ENCODE peak calls at places on chromosomes 13 and 19, in four cellular contexts. M is HepG2, E is K562, A is GM12878. C is an unnamed sample.

GRCh38 chr13:44093607-44094583 is 214.2 kb downstream of the LACC1 start:
- DNase-seq in A (no peak), E (no peak), M (no peak), C (no peak)

GRCh38 chr13:66402071-66402470 is 828.1 kb downstream of the PCDH9 start:
- DNase-seq in M (no peak), E (no peak), A (no peak), C (no peak)

GRCh38 chr13:51331354-51331861 is 8.1 kb upstream of the SERPINE3 start:
- DNase-seq in A (peak; percentile 26), E (no peak), M (no peak), C (no peak)

GRCh38 chr13:54029226-54029625 is 1000.6 kb downstream of the OLFM4 start:
- DNase-seq in A (peak; percentile 21), E (no peak), M (no peak), C (no peak)

GRCh38 chr19:3029070-3029923 is at the start of gene TLE2:
- DNase-seq in E (no peak), A (no peak), M (no peak), C (no peak)

GRCh38 chr13:28380319-28380718 is 114.6 kb downstream of the FLT1 start:
- DNase-seq in E (no peak), M (no peak), A (no peak), C (no peak)

GRCh38 chr13:28889317-28889716 is 69.2 kb downstream of the MTUS2 start:
- DNase-seq in E (no peak), A (no peak), M (no peak), C (no peak)

GRCh38 chr13:110070511-110071120 is 236.3 kb downstream of the COL4A1 start:
- DNase-seq in E (no peak), M (no peak), A (no peak), C (no peak)

GRCh38 chr13:45873491-45874360 is 22.2 kb upstream of the SIAH3 start:
- DNase-seq in M (peak; percentile 5), E (no peak), A (no peak), C (no peak)

GRCh38 chr19:51462681-51463080 is 4.4 kb upstream of the SIGLEC8 start:
- DNase-seq in A (no peak), E (no peak), M (no peak), C (no peak)

GRCh38 chr19:58374200-58374599 is 6.6 kb downstream of the ZNF837 start:
- DNase-seq in E (no peak), A (no peak), M (no peak), C (no peak)

GRCh38 chr19:58367698-58368454 is 5.3 kb upstream of the ZNF497 start:
- DNase-seq in E (no peak), A (no peak), M (no peak), C (no peak)

GRCh38 chr19:58366576-58367430 is 4.3 kb upstream of the ZNF497 start:
- DNase-seq in M (no peak), A (no peak), E (no peak), C (no peak)

GRCh38 chr19:58368561-58369360 is 6.2 kb upstream of the ZNF497 start:
- DNase-seq in M (no peak), A (no peak), E (no peak), C (no peak)

DNA sequence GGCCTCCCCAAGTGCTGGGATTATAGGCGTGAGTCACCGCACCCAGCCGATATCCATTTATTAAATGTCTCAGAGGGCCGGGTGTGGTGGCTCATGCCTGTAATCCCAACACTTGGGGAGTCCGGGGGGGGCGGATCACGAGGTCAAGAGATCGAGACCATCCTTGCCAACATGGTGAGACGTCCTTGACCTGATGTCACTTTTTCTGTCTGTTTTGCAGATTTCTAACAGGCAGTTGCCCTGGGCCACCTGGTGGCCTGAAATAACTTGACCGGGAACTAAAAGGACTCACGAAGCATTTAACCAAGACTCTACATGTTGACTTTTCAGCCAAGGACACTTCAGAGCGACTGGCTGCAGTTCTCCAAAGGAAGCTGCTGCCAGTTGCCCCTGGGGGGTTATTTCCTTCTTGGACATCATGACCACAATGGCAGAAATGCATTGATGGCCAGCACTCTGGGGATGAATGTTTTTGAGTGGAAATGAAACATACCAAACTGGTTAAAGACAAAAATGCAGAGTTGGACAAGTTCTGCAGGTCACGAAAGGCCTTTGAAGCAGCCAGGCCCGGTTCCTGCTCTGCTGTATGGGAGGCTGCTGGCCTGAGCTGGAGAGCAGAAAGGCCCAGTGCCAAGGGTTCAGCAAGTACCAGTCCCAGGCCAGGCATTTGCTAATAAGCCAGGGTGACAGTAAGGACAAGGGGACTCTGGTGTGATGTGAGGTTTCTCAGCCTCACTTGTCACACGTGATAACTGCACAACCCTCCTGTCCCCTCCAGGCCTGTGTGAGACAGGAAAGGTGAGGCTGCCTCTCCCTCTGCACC is 8.3 kb downstream of the ZNF837 start:
- DNase-seq in M (no peak), A (no peak), E (no peak), C (no peak)
- TF ChIP-seq ATF2 in M (no peak), A (no peak), E (no peak), C (no peak)

DNA sequence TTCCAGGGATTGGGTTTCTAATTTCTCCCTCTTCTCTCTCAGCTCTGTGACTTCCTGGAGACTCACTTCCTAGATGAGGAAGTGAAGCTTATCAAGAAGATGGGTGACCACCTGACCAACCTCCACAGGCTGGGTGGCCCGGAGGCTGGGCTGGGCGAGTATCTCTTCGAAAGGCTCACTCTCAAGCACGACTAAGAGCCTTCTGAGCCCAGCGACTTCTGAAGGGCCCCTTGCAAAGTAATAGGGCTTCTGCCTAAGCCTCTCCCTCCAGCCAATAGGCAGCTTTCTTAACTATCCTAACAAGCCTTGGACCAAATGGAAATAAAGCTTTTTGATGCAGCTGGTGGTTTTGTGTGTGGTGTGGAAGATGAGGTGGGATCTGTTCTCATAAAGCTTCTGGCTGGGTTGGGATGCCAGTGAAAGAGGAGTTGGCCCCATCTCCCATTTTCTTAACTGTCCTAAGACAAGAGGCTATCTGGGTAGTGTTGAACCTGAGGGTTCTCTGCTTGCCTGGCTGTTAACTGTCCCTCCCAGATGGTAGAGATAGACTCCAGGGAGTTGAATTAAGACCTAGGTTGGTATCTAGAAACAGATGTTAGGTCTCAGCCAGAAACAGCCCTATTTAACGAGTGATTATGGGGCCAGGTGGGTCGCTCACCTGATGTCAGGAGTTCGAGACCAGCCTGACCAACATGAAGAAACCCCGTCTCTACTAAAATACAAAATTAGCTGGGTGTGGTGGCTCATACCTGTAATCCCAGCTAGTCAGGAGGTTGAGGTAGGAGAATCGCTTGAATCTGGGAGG is 1.6 kb downstream of the FTL start:
- DNase-seq in E (peak; percentile 70), A (no peak), M (no peak), C (no peak)
- TF ChIP-seq CREM in E (no peak), A (no peak), M (no peak), C (no peak)

GRCh38 chr13:92954746-92955145 is 271.9 kb upstream of the GPC6 start:
- DNase-seq in A (no peak), E (no peak), M (no peak), C (no peak)

GRCh38 chr13:92952161-92952560 is 274.4 kb upstream of the GPC6 start:
- DNase-seq in M (no peak), E (no peak), A (no peak), C (no peak)

GRCh38 chr13:92950771-92951170 is 275.8 kb upstream of the GPC6 start:
- DNase-seq in E (no peak), M (no peak), A (no peak), C (no peak)

GRCh38 chr13:92948034-92948433 is 278.6 kb upstream of the GPC6 start:
- DNase-seq in M (no peak), E (no peak), A (no peak), C (no peak)

GRCh38 chr13:92951273-92951820 is 275.3 kb upstream of the GPC6 start:
- DNase-seq in M (no peak), A (no peak), E (no peak), C (no peak)
- TF ChIP-seq ATF2 in M (no peak), A (no peak), E (no peak), C (no peak)

DNA sequence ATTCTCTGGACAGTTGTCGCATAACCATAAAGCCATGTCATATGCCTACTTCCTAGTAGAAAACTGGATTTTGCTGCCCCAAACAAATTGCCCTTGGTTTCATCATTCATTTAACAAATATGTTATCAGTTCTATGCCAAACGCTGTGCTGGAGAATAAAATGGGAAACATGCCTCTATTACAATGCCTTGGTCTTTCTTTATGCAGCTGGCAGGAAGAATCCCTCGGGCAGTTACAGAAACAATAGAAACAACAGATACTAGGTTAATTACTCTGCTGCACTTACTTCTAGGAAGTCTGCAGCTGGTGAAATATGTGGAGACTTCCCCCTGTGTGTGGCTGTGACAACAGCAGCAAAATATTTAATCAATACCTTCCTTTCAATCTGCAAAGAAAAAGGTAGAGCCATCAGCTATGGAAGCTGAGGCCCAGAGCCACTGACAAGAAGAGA is 10.0 kb downstream of the STOML3 start:
- DNase-seq in E (no peak), A (no peak), M (no peak), C (no peak)
- TF ChIP-seq CREM in E (no peak), A (no peak), M (no peak), C (no peak)

GRCh38 chr19:23384166-23384565 is 11.1 kb downstream of the ZNF91 start:
- DNase-seq in M (no peak), E (no peak), A (no peak), C (no peak)
- TF ChIP-seq ATF2 in M (no peak), E (no peak), A (no peak), C (no peak)

GRCh38 chr19:7505682-7506384 is 10.1 kb upstream of the ZNF358 start:
- DNase-seq in E (peak; percentile 79), A (no peak), M (no peak), C (peak; percentile 88)

GRCh38 chr19:7507884-7508283 is 8.0 kb upstream of the ZNF358 start:
- DNase-seq in A (no peak), E (peak; percentile 97), M (peak; percentile 26), C (peak; percentile 96)

GRCh38 chr19:7505288-7505681 is 10.6 kb upstream of the ZNF358 start:
- DNase-seq in M (no peak), E (no peak), A (no peak), C (peak; percentile 45)

GRCh38 chr19:7504684-7505083 is 11.2 kb upstream of the ZNF358 start:
- DNase-seq in M (no peak), A (no peak), E (peak; percentile 20), C (no peak)

DNA sequence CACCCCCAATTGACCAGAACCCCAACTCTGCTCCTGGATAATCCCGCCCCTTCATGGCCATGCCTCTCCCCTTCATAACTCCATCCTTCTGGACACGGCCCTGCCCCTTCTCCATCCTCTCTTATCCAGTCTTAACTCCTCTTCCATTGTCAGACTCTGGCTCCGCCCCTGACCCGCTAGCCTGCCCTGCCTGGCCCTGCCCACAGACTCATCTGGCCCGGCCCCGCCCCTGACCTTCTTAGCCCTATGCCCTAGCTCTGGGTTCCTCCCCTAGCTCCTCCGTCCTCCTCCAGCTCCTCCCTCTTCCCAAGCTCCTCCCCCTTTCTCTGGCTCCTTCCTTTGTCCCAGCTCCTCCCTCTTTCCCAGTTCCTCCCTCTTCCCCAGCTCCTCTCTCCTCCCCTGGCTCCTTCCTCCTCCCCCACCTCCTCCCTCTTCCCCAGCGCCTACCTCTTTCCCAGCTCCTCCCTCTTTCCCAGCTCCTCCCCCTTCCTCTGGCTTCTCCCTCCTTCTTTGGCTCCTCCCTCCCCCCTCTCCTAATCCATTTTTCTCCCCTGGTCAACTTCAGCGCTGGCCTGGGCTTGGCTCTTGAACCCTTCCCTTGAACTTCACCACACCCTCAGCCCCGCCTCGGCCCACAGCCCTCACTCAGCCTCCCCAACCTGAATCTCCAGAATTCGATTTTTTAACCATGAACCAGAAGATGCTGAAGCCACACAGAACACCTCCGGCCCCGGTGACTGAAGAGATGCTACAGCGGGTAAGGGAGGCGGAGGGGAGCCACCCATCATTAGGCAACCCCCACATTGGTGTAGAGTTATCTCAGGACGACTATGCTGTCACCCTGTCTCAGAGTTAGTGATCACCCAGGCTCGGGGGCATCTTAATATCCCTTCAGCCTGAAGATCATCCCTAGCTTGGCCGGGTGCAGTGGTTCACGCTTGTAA is 9.2 kb upstream of the ZNF358 start:
- DNase-seq in A (no peak), E (peak; percentile 97), M (peak; percentile 52), C (peak; percentile 99)
- TF ChIP-seq CREM in A (no peak), E (peak; percentile 28), M (no peak), C (no peak)